ENCODE peak calls at places on chromosomes 3 and 15, in eight cellular contexts. One of them, this sample, is unnamed.

GRCh38 chr3:143644370-143645089 is 203.7 kb downstream of the SLC9A9 start:
- DNase-seq in upper lobe of right lung: no peak
- DNase-seq in hepatocyte: peak
- DNase-seq in astrocyte: peak
- DNase-seq in GM06990: peak
- DNase-seq in left lung: peak
- DNase-seq in psoas muscle: no peak
- DNase-seq in adipocyte: peak
- DNase-seq in this sample: peak

GRCh38 chr15:89916660-89917059 is 3.9 kb upstream of the ARPIN start:
- DNase-seq in GM06990: no peak
- DNase-seq in left lung: no peak
- DNase-seq in adipocyte: no peak
- DNase-seq in upper lobe of right lung: no peak
- DNase-seq in psoas muscle: no peak
- DNase-seq in hepatocyte: no peak
- DNase-seq in astrocyte: no peak
- DNase-seq in this sample: no peak

GRCh38 chr15:99324082-99324620 is 72.9 kb downstream of the LRRC28 start:
- DNase-seq in hepatocyte: no peak
- DNase-seq in adipocyte: peak
- DNase-seq in GM06990: peak
- DNase-seq in upper lobe of right lung: no peak
- DNase-seq in left lung: no peak
- DNase-seq in astrocyte: peak
- DNase-seq in psoas muscle: no peak
- DNase-seq in this sample: no peak

GRCh38 chr15:76149291-76149910 is 89.6 kb downstream of the TMEM266 start:
- DNase-seq in left lung: no peak
- DNase-seq in psoas muscle: no peak
- DNase-seq in hepatocyte: no peak
- DNase-seq in adipocyte: peak
- DNase-seq in upper lobe of right lung: no peak
- DNase-seq in GM06990: no peak
- DNase-seq in astrocyte: no peak
- DNase-seq in this sample: no peak

GRCh38 chr3:125148836-125149235 is 63.7 kb downstream of the SLC12A8 start:
- DNase-seq in left lung: peak
- DNase-seq in upper lobe of right lung: peak
- DNase-seq in adipocyte: peak
- DNase-seq in astrocyte: peak
- DNase-seq in psoas muscle: peak
- DNase-seq in GM06990: peak
- DNase-seq in hepatocyte: no peak
- DNase-seq in this sample: peak

GRCh38 chr3:19147905-19148767 is at the start of gene KCNH8:
- DNase-seq in upper lobe of right lung: no peak
- DNase-seq in psoas muscle: peak
- DNase-seq in left lung: peak
- DNase-seq in GM06990: peak
- DNase-seq in hepatocyte: peak
- DNase-seq in astrocyte: no peak
- DNase-seq in adipocyte: no peak
- DNase-seq in this sample: peak

GRCh38 chr3:184730924-184731323 is 19.1 kb upstream of the MAGEF1 start:
- DNase-seq in left lung: no peak
- DNase-seq in astrocyte: no peak
- DNase-seq in adipocyte: no peak
- DNase-seq in psoas muscle: no peak
- DNase-seq in hepatocyte: no peak
- DNase-seq in GM06990: no peak
- DNase-seq in upper lobe of right lung: no peak
- DNase-seq in this sample: no peak

GRCh38 chr3:109118584-109118983 is 650 bp upstream of the MORC1 start:
- DNase-seq in psoas muscle: no peak
- DNase-seq in adipocyte: no peak
- DNase-seq in hepatocyte: no peak
- DNase-seq in left lung: no peak
- DNase-seq in astrocyte: no peak
- DNase-seq in upper lobe of right lung: no peak
- DNase-seq in GM06990: no peak
- DNase-seq in this sample: no peak

GRCh38 chr3:25557641-25558040 is 107.1 kb downstream of the TOP2B start:
- DNase-seq in psoas muscle: no peak
- DNase-seq in upper lobe of right lung: no peak
- DNase-seq in adipocyte: no peak
- DNase-seq in GM06990: no peak
- DNase-seq in left lung: no peak
- DNase-seq in hepatocyte: no peak
- DNase-seq in astrocyte: peak
- DNase-seq in this sample: no peak

GRCh38 chr3:25558796-25559195 is 105.9 kb downstream of the TOP2B start:
- DNase-seq in hepatocyte: no peak
- DNase-seq in upper lobe of right lung: no peak
- DNase-seq in astrocyte: peak
- DNase-seq in left lung: no peak
- DNase-seq in GM06990: no peak
- DNase-seq in psoas muscle: no peak
- DNase-seq in adipocyte: no peak
- DNase-seq in this sample: no peak

GRCh38 chr3:25555695-25556094 is 109.0 kb downstream of the TOP2B start:
- DNase-seq in left lung: no peak
- DNase-seq in adipocyte: no peak
- DNase-seq in GM06990: no peak
- DNase-seq in astrocyte: no peak
- DNase-seq in upper lobe of right lung: no peak
- DNase-seq in hepatocyte: no peak
- DNase-seq in psoas muscle: no peak
- DNase-seq in this sample: no peak

GRCh38 chr3:25556504-25556903 is 108.2 kb downstream of the TOP2B start:
- DNase-seq in left lung: no peak
- DNase-seq in astrocyte: no peak
- DNase-seq in psoas muscle: no peak
- DNase-seq in upper lobe of right lung: no peak
- DNase-seq in hepatocyte: no peak
- DNase-seq in adipocyte: peak
- DNase-seq in GM06990: no peak
- DNase-seq in this sample: no peak

DNA sequence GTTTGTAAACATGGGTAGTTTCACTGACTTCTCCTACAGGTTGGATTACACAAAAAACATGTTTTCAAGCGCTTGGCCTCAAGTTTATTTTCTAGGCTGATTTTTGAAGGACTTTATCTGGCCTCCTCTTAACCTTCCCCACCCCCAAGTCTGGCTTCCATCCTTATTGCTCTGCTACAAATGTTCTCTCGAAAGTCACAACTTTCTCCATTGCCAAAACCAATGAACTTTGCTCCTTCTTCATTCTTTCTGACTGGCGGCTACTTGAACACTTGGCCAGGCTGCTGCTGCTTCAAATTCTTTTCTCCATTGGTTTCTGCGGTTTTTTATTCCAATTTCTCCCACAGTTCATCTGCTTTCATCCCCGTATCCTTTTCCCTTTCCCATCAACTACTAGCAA is 106.6 kb downstream of the TOP2B start:
- DNase-seq in hepatocyte: no peak
- DNase-seq in upper lobe of right lung: no peak
- DNase-seq in left lung: no peak
- DNase-seq in astrocyte: peak
- DNase-seq in adipocyte: no peak
- DNase-seq in GM06990: no peak
- DNase-seq in psoas muscle: no peak
- DNase-seq in this sample: no peak
- H3K4me3 ChIP-seq in hepatocyte: no peak
- H3K4me3 ChIP-seq in upper lobe of right lung: no peak
- H3K4me3 ChIP-seq in left lung: no peak
- H3K4me3 ChIP-seq in astrocyte: no peak
- H3K4me3 ChIP-seq in adipocyte: no peak
- H3K4me3 ChIP-seq in GM06990: no peak
- H3K4me3 ChIP-seq in psoas muscle: no peak
- H3K4me3 ChIP-seq in this sample: no peak

GRCh38 chr3:27923349-27924068 is 201.4 kb upstream of the EOMES start:
- DNase-seq in psoas muscle: no peak
- DNase-seq in GM06990: no peak
- DNase-seq in adipocyte: no peak
- DNase-seq in astrocyte: no peak
- DNase-seq in left lung: no peak
- DNase-seq in hepatocyte: no peak
- DNase-seq in upper lobe of right lung: no peak
- DNase-seq in this sample: no peak
- H3K4me3 ChIP-seq in psoas muscle: no peak
- H3K4me3 ChIP-seq in GM06990: no peak
- H3K4me3 ChIP-seq in adipocyte: no peak
- H3K4me3 ChIP-seq in astrocyte: no peak
- H3K4me3 ChIP-seq in left lung: no peak
- H3K4me3 ChIP-seq in hepatocyte: no peak
- H3K4me3 ChIP-seq in upper lobe of right lung: no peak
- H3K4me3 ChIP-seq in this sample: no peak

GRCh38 chr15:77633913-77634265 is 1.2 kb upstream of the LINGO1 start:
- DNase-seq in psoas muscle: no peak
- DNase-seq in adipocyte: no peak
- DNase-seq in hepatocyte: no peak
- DNase-seq in upper lobe of right lung: no peak
- DNase-seq in astrocyte: no peak
- DNase-seq in left lung: peak
- DNase-seq in GM06990: no peak
- DNase-seq in this sample: no peak
- H3K4me3 ChIP-seq in psoas muscle: peak
- H3K4me3 ChIP-seq in adipocyte: no peak
- H3K4me3 ChIP-seq in hepatocyte: no peak
- H3K4me3 ChIP-seq in upper lobe of right lung: no peak
- H3K4me3 ChIP-seq in astrocyte: no peak
- H3K4me3 ChIP-seq in left lung: no peak
- H3K4me3 ChIP-seq in GM06990: no peak
- H3K4me3 ChIP-seq in this sample: no peak

GRCh38 chr3:29513236-29513635 is 232.4 kb downstream of the RBMS3 start:
- DNase-seq in hepatocyte: no peak
- DNase-seq in upper lobe of right lung: no peak
- DNase-seq in psoas muscle: no peak
- DNase-seq in adipocyte: no peak
- DNase-seq in left lung: no peak
- DNase-seq in astrocyte: peak
- DNase-seq in GM06990: no peak
- DNase-seq in this sample: no peak
- H3K4me3 ChIP-seq in hepatocyte: no peak
- H3K4me3 ChIP-seq in upper lobe of right lung: no peak
- H3K4me3 ChIP-seq in psoas muscle: peak
- H3K4me3 ChIP-seq in adipocyte: peak
- H3K4me3 ChIP-seq in left lung: no peak
- H3K4me3 ChIP-seq in astrocyte: peak
- H3K4me3 ChIP-seq in GM06990: no peak
- H3K4me3 ChIP-seq in this sample: no peak

GRCh38 chr15:96974761-96975160 is 644.3 kb downstream of the NR2F2 start:
- DNase-seq in hepatocyte: no peak
- DNase-seq in astrocyte: peak
- DNase-seq in psoas muscle: no peak
- DNase-seq in left lung: no peak
- DNase-seq in adipocyte: no peak
- DNase-seq in GM06990: no peak
- DNase-seq in upper lobe of right lung: no peak
- DNase-seq in this sample: no peak

GRCh38 chr15:96977886-96978285 is 647.4 kb downstream of the NR2F2 start:
- DNase-seq in hepatocyte: no peak
- DNase-seq in adipocyte: no peak
- DNase-seq in psoas muscle: no peak
- DNase-seq in upper lobe of right lung: no peak
- DNase-seq in astrocyte: no peak
- DNase-seq in left lung: no peak
- DNase-seq in GM06990: no peak
- DNase-seq in this sample: no peak

GRCh38 chr15:96978937-96979473 is 648.5 kb downstream of the NR2F2 start:
- DNase-seq in left lung: no peak
- DNase-seq in astrocyte: no peak
- DNase-seq in GM06990: no peak
- DNase-seq in hepatocyte: no peak
- DNase-seq in psoas muscle: no peak
- DNase-seq in adipocyte: no peak
- DNase-seq in upper lobe of right lung: no peak
- DNase-seq in this sample: no peak
- H3K4me3 ChIP-seq in left lung: no peak
- H3K4me3 ChIP-seq in astrocyte: no peak
- H3K4me3 ChIP-seq in GM06990: no peak
- H3K4me3 ChIP-seq in hepatocyte: no peak
- H3K4me3 ChIP-seq in psoas muscle: no peak
- H3K4me3 ChIP-seq in adipocyte: no peak
- H3K4me3 ChIP-seq in upper lobe of right lung: no peak
- H3K4me3 ChIP-seq in this sample: no peak

GRCh38 chr3:145812396-145812795 is 348.6 kb downstream of the PLOD2 start:
- DNase-seq in left lung: no peak
- DNase-seq in adipocyte: no peak
- DNase-seq in hepatocyte: no peak
- DNase-seq in GM06990: no peak
- DNase-seq in astrocyte: no peak
- DNase-seq in upper lobe of right lung: no peak
- DNase-seq in psoas muscle: no peak
- DNase-seq in this sample: no peak
- H3K4me3 ChIP-seq in left lung: no peak
- H3K4me3 ChIP-seq in adipocyte: no peak
- H3K4me3 ChIP-seq in hepatocyte: no peak
- H3K4me3 ChIP-seq in GM06990: no peak
- H3K4me3 ChIP-seq in astrocyte: no peak
- H3K4me3 ChIP-seq in upper lobe of right lung: no peak
- H3K4me3 ChIP-seq in psoas muscle: no peak
- H3K4me3 ChIP-seq in this sample: no peak

DNA sequence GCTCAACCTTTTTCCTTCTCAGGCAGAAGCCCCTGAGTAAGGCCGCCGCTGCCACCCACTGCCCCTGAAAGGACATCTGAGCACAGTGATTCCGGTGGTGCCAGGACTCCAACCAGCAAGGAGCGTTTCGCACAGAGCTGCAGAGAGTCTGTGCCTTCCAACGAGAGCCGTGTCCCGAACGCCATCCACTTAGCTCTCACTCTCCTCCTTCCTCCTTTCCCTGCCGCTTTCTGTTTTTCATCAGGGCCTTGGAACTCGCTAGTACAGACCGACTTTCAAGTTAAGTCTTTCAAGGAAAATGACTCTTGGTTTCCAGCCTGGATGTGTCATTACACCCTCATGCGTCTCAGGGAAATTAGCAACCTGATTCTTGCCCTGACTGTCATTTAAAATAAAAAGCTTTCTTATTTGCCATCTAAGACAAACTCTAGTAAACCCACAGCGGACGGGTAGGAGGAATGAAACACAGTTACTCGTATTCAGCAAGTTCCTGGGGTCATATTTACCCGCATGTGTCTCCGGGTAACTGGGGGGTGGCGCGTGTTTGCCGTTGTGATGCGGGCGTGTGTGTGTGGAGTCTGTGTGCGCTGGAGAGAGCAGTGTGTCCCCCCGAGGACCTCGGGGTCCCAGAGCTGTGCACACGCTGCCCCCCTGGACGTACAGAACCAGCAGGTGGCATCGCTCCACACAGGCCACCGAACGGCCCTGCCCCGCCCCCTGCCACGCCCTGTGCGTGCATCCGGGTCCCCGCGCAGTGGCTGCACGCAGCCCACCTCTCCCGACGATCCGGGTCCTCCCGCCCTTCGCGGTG is 30.4 kb upstream of the ALDH1A3 start:
- DNase-seq in GM06990: peak
- DNase-seq in psoas muscle: peak
- DNase-seq in adipocyte: peak
- DNase-seq in upper lobe of right lung: peak
- DNase-seq in hepatocyte: no peak
- DNase-seq in left lung: peak
- DNase-seq in astrocyte: peak
- DNase-seq in this sample: peak
- H3K4me3 ChIP-seq in GM06990: peak
- H3K4me3 ChIP-seq in psoas muscle: peak
- H3K4me3 ChIP-seq in adipocyte: peak
- H3K4me3 ChIP-seq in upper lobe of right lung: peak
- H3K4me3 ChIP-seq in hepatocyte: no peak
- H3K4me3 ChIP-seq in left lung: peak
- H3K4me3 ChIP-seq in astrocyte: peak
- H3K4me3 ChIP-seq in this sample: peak

GRCh38 chr3:178532414-178532813 is 3.8 kb upstream of the KCNMB2 start:
- DNase-seq in upper lobe of right lung: no peak
- DNase-seq in hepatocyte: no peak
- DNase-seq in adipocyte: peak
- DNase-seq in psoas muscle: no peak
- DNase-seq in GM06990: no peak
- DNase-seq in astrocyte: peak
- DNase-seq in left lung: no peak
- DNase-seq in this sample: no peak
- H3K4me3 ChIP-seq in upper lobe of right lung: no peak
- H3K4me3 ChIP-seq in hepatocyte: no peak
- H3K4me3 ChIP-seq in adipocyte: no peak
- H3K4me3 ChIP-seq in psoas muscle: no peak
- H3K4me3 ChIP-seq in GM06990: no peak
- H3K4me3 ChIP-seq in astrocyte: no peak
- H3K4me3 ChIP-seq in left lung: no peak
- H3K4me3 ChIP-seq in this sample: no peak

This sample was measured in transverse colon.